ENCODE peak calls at places on chromosome 20, in eight cellular contexts. Y is spleen, W is AG04450, O is uterus, S is PC-3, D is psoas muscle, E is upper lobe of left lung, J is OCI-LY7. Z is an unnamed sample. For H3K9me3, the result is how much of the 10 kb centered on the place peaks cover.

GRCh38 chr20:20691477-20691863 is 21.0 kb downstream of the RALGAPA2 start:
- DNase-seq in Y (no peak), W (no peak), O (no peak), S (no peak), D (no peak), E (no peak), J (no peak), Z (no peak)

GRCh38 chr20:32639284-32639683 is 34.5 kb downstream of the C20orf203 start:
- DNase-seq in Y (no peak), W (no peak), O (no peak), S (no peak), D (no peak), E (no peak), J (no peak), Z (no peak)

GRCh38 chr20:50027611-50028105 is 44.9 kb downstream of the SNAI1 start:
- DNase-seq in Y (no peak), W (peak), O (peak), S (peak), D (peak), E (peak), J (no peak), Z (peak)

GRCh38 chr20:48238326-48238725 is 453.0 kb upstream of the SULF2 start:
- DNase-seq in Y (no peak), W (no peak), O (peak), S (peak), D (no peak), E (no peak), J (no peak), Z (no peak)

GRCh38 chr20:16062661-16063591 is 510.3 kb downstream of the KIF16B start:
- DNase-seq in Y (no peak), W (peak), O (no peak), S (peak), D (no peak), E (no peak), J (no peak), Z (no peak)

GRCh38 chr20:47319517-47320252 is 36.8 kb downstream of the ZMYND8 start:
- DNase-seq in Y (no peak), W (no peak), O (peak), S (peak), D (peak), E (no peak), J (no peak), Z (peak)

GRCh38 chr20:63794614-63795013 is 36.5 kb downstream of the ZBTB46 start:
- DNase-seq in Y (no peak), W (no peak), O (no peak), S (no peak), D (no peak), E (peak), J (peak), Z (no peak)

GRCh38 chr20:23937303-23938117 is 51.1 kb downstream of the GGTLC1 start:
- DNase-seq in Y (peak), W (no peak), O (peak), S (peak), D (no peak), E (no peak), J (peak), Z (no peak)

GRCh38 chr20:32674362-32674789 is 635 bp upstream of the C20orf203 start:
- DNase-seq in Y (no peak), W (no peak), O (no peak), S (peak), D (no peak), E (no peak), J (peak), Z (no peak)

GRCh38 chr20:49448917-49449316 is 33.6 kb downstream of the KCNB1 start:
- DNase-seq in Y (no peak), W (no peak), O (no peak), S (no peak), D (no peak), E (no peak), J (peak), Z (no peak)

GRCh38 chr20:8867346-8867745 is 201.5 kb upstream of the PLCB4 start:
- DNase-seq in Y (no peak), W (no peak), O (no peak), S (no peak), D (no peak), E (no peak), J (no peak), Z (no peak)

GRCh38 chr20:41004561-41005360 is 23.9 kb upstream of the TOP1 start:
- DNase-seq in Y (no peak), W (no peak), O (no peak), S (peak), D (peak), E (no peak), J (peak), Z (no peak)

GRCh38 chr20:7775072-7775471 is 165.2 kb downstream of the HAO1 start:
- DNase-seq in Y (no peak), W (no peak), O (no peak), S (no peak), D (no peak), E (no peak), J (no peak), Z (no peak)

GRCh38 chr20:8161262-8162071 is 29.4 kb downstream of the PLCB1 start:
- DNase-seq in Y (no peak), W (no peak), O (no peak), S (peak), D (no peak), E (no peak), J (no peak), Z (peak)

GRCh38 chr20:11267762-11268335 is 594.0 kb upstream of the JAG1 start:
- DNase-seq in Y (no peak), W (no peak), O (no peak), S (no peak), D (no peak), E (no peak), J (no peak), Z (no peak)

GRCh38 chr20:55004044-55004443 is 528.7 kb downstream of the DOK5 start:
- DNase-seq in Y (no peak), W (no peak), O (no peak), S (no peak), D (no peak), E (no peak), J (no peak), Z (no peak)

GRCh38 chr20:17570347-17571152 is 675 bp downstream of the DSTN start:
- DNase-seq in Y (no peak), W (no peak), O (peak), S (peak), D (peak), E (no peak), J (peak), Z (peak)

GRCh38 chr20:49567421-49568256 is at the start of gene PTGIS:
- DNase-seq in Y (no peak), W (no peak), O (peak), S (no peak), D (peak), E (peak), J (no peak), Z (peak)

GRCh38 chr20:34332262-34332920 is 29.2 kb upstream of the AHCY start:
- DNase-seq in Y (no peak), W (no peak), O (no peak), S (no peak), D (no peak), E (peak), J (no peak), Z (no peak)

GRCh38 chr20:34337544-34337943 is 25.5 kb upstream of the ITCH start:
- DNase-seq in Y (no peak), W (no peak), O (no peak), S (no peak), D (no peak), E (no peak), J (no peak), Z (no peak)

GRCh38 chr20:34331838-34332237 is 28.7 kb upstream of the AHCY start:
- DNase-seq in Y (no peak), W (no peak), O (no peak), S (no peak), D (no peak), E (no peak), J (no peak), Z (no peak)

GRCh38 chr20:34333786-34334185 is 29.3 kb upstream of the ITCH start:
- DNase-seq in Y (no peak), W (no peak), O (no peak), S (no peak), D (no peak), E (no peak), J (no peak), Z (no peak)

DNA sequence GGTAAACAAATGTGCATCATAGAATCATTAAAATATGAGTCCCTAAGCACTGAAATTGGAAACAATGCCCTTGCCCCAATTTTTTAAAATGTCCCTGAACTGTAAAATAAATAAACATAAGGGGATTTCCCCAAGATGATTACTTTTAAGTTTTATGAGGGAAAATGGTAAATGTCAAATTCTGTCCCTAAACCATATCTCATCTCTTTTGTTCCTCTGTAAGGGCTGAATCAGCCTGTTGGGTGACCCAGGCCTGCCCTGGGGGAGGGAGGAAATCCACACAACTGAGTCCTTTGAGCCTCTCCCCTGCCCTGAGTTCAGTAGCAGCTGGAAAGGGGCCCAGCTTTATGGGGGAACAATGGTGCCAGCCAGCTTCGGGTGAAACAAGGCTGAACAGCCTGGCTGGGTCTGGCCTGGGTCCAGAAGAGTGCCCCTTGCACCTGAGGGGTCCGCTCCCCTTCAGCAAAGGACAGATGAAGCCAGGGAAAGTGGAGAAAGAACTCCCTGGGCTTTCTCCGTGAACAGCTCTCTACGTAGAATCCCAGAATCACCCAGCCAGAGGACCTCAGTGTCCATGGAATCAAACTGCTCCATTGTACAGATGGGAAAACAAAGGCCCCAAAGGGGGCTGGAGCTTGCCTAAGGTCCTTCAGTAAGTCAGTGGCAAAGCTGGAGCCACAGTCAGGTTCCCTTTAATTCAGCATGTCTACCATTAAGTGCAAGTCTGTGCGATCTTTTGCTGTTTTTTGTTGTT is 28.2 kb upstream of the ITCH start:
- DNase-seq in Y (no peak), W (no peak), O (no peak), S (peak), D (no peak), E (no peak), J (no peak), Z (no peak)
- H3K9me3 ChIP-seq in Y (under half), W (under half), O (under half), S (under half), D (under half), E (under half), J (under half), Z (under half)

GRCh38 chr20:51562334-51563140 is 20.0 kb upstream of the NFATC2 start:
- DNase-seq in Y (peak), W (peak), O (peak), S (peak), D (peak), E (peak), J (no peak), Z (peak)
- H3K4me3 ChIP-seq in Y (peak), W (peak), O (peak), S (peak), D (peak), E (no peak), J (no peak), Z (peak)

GRCh38 chr20:37396520-37397075 is 50.7 kb downstream of the SRC start:
- DNase-seq in Y (no peak), W (no peak), O (no peak), S (no peak), D (peak), E (no peak), J (no peak), Z (no peak)
- TF ChIP-seq CTCF in Y (no peak), W (no peak), O (no peak), S (no peak), D (no peak), E (no peak), J (no peak), Z (no peak)

GRCh38 chr20:29878777-29879442 is 1378.6 kb upstream of the DEFB115 start:
- DNase-seq in Y (peak), W (no peak), O (no peak), S (no peak), D (no peak), E (peak), J (no peak), Z (peak)

GRCh38 chr20:29876911-29877285 is 1380.6 kb upstream of the DEFB115 start:
- DNase-seq in Y (peak), W (no peak), O (no peak), S (no peak), D (no peak), E (no peak), J (no peak), Z (no peak)

GRCh38 chr20:29874476-29875202 is 1382.8 kb upstream of the DEFB115 start:
- DNase-seq in Y (no peak), W (no peak), O (no peak), S (no peak), D (no peak), E (peak), J (no peak), Z (no peak)

GRCh38 chr20:29873946-29874345 is 1383.5 kb upstream of the DEFB115 start:
- DNase-seq in Y (peak), W (no peak), O (no peak), S (no peak), D (peak), E (peak), J (peak), Z (peak)

DNA sequence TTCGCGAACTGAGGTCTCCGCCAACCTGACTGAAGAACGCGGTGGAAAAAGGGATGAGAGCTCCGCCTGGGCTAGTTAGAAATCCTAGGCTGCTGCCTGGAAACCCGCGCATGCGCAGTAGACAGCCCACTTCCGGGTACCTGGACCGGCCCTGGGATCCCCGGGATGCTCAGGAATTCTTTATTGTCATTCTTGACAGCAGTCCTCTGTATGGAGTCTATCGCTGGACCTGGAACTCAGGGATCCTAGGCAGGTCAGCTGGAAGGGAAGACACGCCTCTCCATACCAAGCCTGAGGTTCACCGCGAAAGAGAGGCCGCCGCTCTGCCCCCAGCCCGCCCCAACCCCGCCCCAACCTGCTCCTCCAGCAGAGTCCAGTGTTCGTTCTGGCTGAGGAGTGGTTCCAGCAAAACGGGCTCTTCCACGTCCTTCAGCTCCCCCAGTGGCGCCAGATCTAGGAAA is 1379.2 kb upstream of the DEFB115 start:
- DNase-seq in Y (peak), W (no peak), O (no peak), S (peak), D (no peak), E (peak), J (no peak), Z (no peak)
- H3K9me3 ChIP-seq in Y (half or more), W (half or more), O (under half), S (under half), D (under half), E (under half), J (under half), Z (under half)

GRCh38 chr20:57699395-57699794 is 10.4 kb downstream of the PMEPA1 start:
- DNase-seq in Y (no peak), W (no peak), O (no peak), S (no peak), D (no peak), E (no peak), J (peak), Z (no peak)

GRCh38 chr20:57701090-57701489 is 8.7 kb downstream of the PMEPA1 start:
- DNase-seq in Y (no peak), W (no peak), O (no peak), S (no peak), D (no peak), E (no peak), J (no peak), Z (no peak)

GRCh38 chr20:57697540-57697939 is 12.3 kb downstream of the PMEPA1 start:
- DNase-seq in Y (no peak), W (no peak), O (no peak), S (no peak), D (no peak), E (no peak), J (no peak), Z (no peak)

GRCh38 chr20:57698191-57698866 is 11.5 kb downstream of the PMEPA1 start:
- DNase-seq in Y (no peak), W (peak), O (peak), S (peak), D (no peak), E (peak), J (no peak), Z (no peak)

GRCh38 chr20:57698867-57699275 is 10.9 kb downstream of the PMEPA1 start:
- DNase-seq in Y (no peak), W (no peak), O (no peak), S (no peak), D (no peak), E (no peak), J (no peak), Z (no peak)
- H3K4me3 ChIP-seq in Y (no peak), W (no peak), O (no peak), S (peak), D (no peak), E (no peak), J (peak), Z (no peak)

GRCh38 chr20:38227578-38228360 is 32.8 kb downstream of the KIAA1755 start:
- DNase-seq in Y (peak), W (no peak), O (no peak), S (no peak), D (no peak), E (no peak), J (no peak), Z (no peak)

GRCh38 chr20:38230253-38230551 is 30.3 kb downstream of the KIAA1755 start:
- DNase-seq in Y (no peak), W (no peak), O (no peak), S (no peak), D (no peak), E (no peak), J (no peak), Z (no peak)

GRCh38 chr20:38228436-38228835 is 32.1 kb downstream of the KIAA1755 start:
- DNase-seq in Y (no peak), W (no peak), O (no peak), S (peak), D (no peak), E (no peak), J (no peak), Z (no peak)

GRCh38 chr20:38230957-38231785 is 29.4 kb downstream of the KIAA1755 start:
- DNase-seq in Y (no peak), W (no peak), O (no peak), S (no peak), D (no peak), E (no peak), J (no peak), Z (no peak)

GRCh38 chr20:38229376-38230252 is 30.9 kb downstream of the KIAA1755 start:
- DNase-seq in Y (peak), W (no peak), O (no peak), S (peak), D (no peak), E (no peak), J (no peak), Z (peak)
- TF ChIP-seq CTCF in Y (no peak), W (peak), O (no peak), S (peak), D (peak), E (peak), J (peak), Z (peak)

DNA sequence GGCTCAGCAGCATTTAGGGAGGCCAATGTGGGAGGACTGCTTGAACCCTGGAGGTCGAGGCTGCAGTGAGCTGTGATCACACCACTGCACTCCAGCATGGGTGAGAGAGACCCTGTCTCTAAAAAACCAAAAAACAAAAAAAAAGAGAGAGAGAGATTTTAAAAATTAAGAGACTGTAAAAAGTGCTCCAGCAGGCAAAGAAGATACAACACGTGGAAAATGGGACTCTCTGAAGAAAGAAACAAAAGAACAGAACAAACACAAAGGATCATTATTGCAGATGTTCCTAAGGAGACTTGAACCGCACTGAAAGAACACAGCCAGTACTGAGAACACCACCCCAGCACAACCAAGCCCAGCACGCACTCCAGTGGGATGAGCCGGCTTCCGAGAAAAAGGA is 74.2 kb downstream of the TAF4 start:
- DNase-seq in Y (no peak), W (no peak), O (no peak), S (no peak), D (no peak), E (no peak), J (no peak), Z (no peak)
- H3K9me3 ChIP-seq in Y (under half), W (under half), O (under half), S (under half), D (under half), E (under half), J (under half), Z (under half)

GRCh38 chr20:10170261-10170660 is 48.4 kb upstream of the SNAP25 start:
- DNase-seq in Y (no peak), W (no peak), O (no peak), S (no peak), D (no peak), E (no peak), J (no peak), Z (no peak)

GRCh38 chr20:10167594-10167993 is 51.0 kb upstream of the SNAP25 start:
- DNase-seq in Y (no peak), W (no peak), O (no peak), S (no peak), D (no peak), E (no peak), J (no peak), Z (no peak)

GRCh38 chr20:10171864-10172751 is 46.5 kb upstream of the SNAP25 start:
- DNase-seq in Y (peak), W (no peak), O (no peak), S (peak), D (peak), E (peak), J (no peak), Z (no peak)

GRCh38 chr20:10169752-10170151 is 48.9 kb upstream of the SNAP25 start:
- DNase-seq in Y (no peak), W (no peak), O (no peak), S (no peak), D (no peak), E (no peak), J (no peak), Z (no peak)

DNA sequence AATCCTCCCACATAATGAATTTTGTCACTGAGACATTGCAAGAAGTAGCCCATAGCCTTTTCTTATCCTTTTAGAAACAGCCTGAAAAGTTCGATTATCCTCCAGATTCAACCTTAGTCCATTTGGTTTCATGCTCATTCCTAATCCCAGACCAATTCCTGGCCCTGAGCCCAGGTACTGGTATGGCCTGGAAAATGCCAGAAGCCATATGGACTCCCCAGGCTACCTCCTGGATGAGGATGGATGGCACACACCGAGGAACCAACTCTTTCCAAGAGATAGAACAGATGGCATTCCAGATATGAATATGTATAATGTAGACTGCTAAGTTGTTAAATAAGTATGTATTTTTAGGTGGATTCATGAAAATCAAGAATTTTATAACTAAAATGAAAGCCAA is 51.6 kb upstream of the SNAP25 start:
- DNase-seq in Y (no peak), W (no peak), O (no peak), S (no peak), D (no peak), E (no peak), J (no peak), Z (no peak)
- H3K4me3 ChIP-seq in Y (no peak), W (no peak), O (no peak), S (no peak), D (no peak), E (no peak), J (no peak), Z (no peak)